ENCODE peak calls at places on chromosomes 4 and X, in five cellular contexts. R is Panc1, I is foreskin keratinocyte, P is AG04450, E is HepG2. N is an unnamed sample.
A peak's percentile ranks its signal among the peaks of the same experiment; 100 is the strongest.

GRCh38 chr4:4462970-4463369 is 76.1 kb downstream of the NSG1 start:
- DNase-seq in I (no peak), R (no peak), P (no peak), E (peak; percentile 80), N (no peak)

GRCh38 chr4:121900132-121900983 is 30.1 kb upstream of the BBS7 start:
- DNase-seq in P (peak; percentile 36), R (peak; percentile 24), I (peak; percentile 11), E (peak; percentile 45), N (peak; percentile 5)

GRCh38 chr4:2284934-2285664 is 23.2 kb upstream of the MXD4 start:
- DNase-seq in P (peak; percentile 16), I (no peak), R (no peak), E (no peak), N (peak; percentile 3)

GRCh38 chr4:165783626-165784025 is 89.4 kb upstream of the TLL1 start:
- DNase-seq in I (no peak), R (no peak), E (no peak), P (no peak), N (no peak)

GRCh38 chr4:41324861-41325260 is 68.1 kb downstream of the UCHL1 start:
- DNase-seq in I (no peak), R (no peak), P (no peak), E (no peak), N (no peak)

GRCh38 chrX:137354851-137355250 is 211.1 kb upstream of the ZIC3 start:
- DNase-seq in I (no peak), E (no peak), P (no peak), R (no peak), N (no peak)

GRCh38 chrX:110310896-110311295 is 7.0 kb downstream of the AMMECR1 start:
- DNase-seq in P (no peak), I (no peak), R (no peak), E (no peak), N (no peak)

GRCh38 chr4:101050088-101050835 is 297.1 kb downstream of the PPP3CA start:
- DNase-seq in E (no peak), R (no peak), I (no peak), P (no peak), N (no peak)

GRCh38 chrX:153974003-153974725 is 1.6 kb downstream of the TMEM187 start:
- DNase-seq in P (no peak), R (no peak), I (no peak), E (no peak), N (no peak)

GRCh38 chr4:136864580-136865185 is 667.6 kb downstream of the PCDH18 start:
- DNase-seq in R (peak; percentile 51), P (peak; percentile 58), I (peak; percentile 23), E (peak; percentile 32), N (peak; percentile 2)

GRCh38 chr4:86544313-86544966 is 49.7 kb upstream of the PTPN13 start:
- DNase-seq in E (no peak), R (no peak), I (no peak), P (no peak), N (no peak)

GRCh38 chr4:147770831-147771230 is 38.9 kb downstream of the ARHGAP10 start:
- DNase-seq in E (no peak), I (no peak), R (no peak), P (no peak), N (no peak)

GRCh38 chr4:57064811-57065711 is 45.1 kb downstream of the IGFBP7 start:
- DNase-seq in E (no peak), R (no peak), P (peak; percentile 84), I (no peak), N (no peak)

GRCh38 chrX:46279925-46280313 is 265.3 kb downstream of the ZNF674 start:
- DNase-seq in I (peak; percentile 40), R (no peak), E (no peak), P (no peak), N (peak; percentile 27)

GRCh38 chr4:88697588-88698329 is at the start of gene NAP1L5:
- DNase-seq in R (peak; percentile 20), E (no peak), I (no peak), P (no peak), N (no peak)

GRCh38 chrX:43840265-43840664 is 42.0 kb downstream of the MAOB start:
- DNase-seq in I (no peak), R (no peak), P (no peak), E (no peak), N (no peak)

GRCh38 chr4:151620066-151620465 is 140.7 kb downstream of the GATB start:
- DNase-seq in R (no peak), E (no peak), I (no peak), P (no peak), N (no peak)

GRCh38 chr4:186981161-186981560 is 257.5 kb upstream of the FAT1 start:
- DNase-seq in R (no peak), E (no peak), I (no peak), P (no peak), N (no peak)

GRCh38 chr4:55297346-55297745 is 48.7 kb upstream of the SRD5A3 start:
- DNase-seq in E (peak; percentile 20), P (no peak), R (no peak), I (no peak), N (peak; percentile 79)

GRCh38 chr4:101678180-101678579 is 112.3 kb upstream of the BANK1 start:
- DNase-seq in R (no peak), E (no peak), I (no peak), P (no peak), N (no peak)

GRCh38 chr4:17911608-17912007 is 100.8 kb downstream of the NCAPG start:
- DNase-seq in E (no peak), P (no peak), R (no peak), I (no peak), N (no peak)

GRCh38 chr4:165383757-165384156 is 4.9 kb downstream of the CPE start:
- DNase-seq in I (peak; percentile 72), E (no peak), R (no peak), P (no peak), N (peak; percentile 59)

GRCh38 chrX:19747672-19748610 is 139.5 kb downstream of the SH3KBP1 start:
- DNase-seq in I (no peak), E (no peak), R (no peak), P (no peak), N (no peak)

GRCh38 chr4:1459081-1459480 is 52.8 kb upstream of the NKX1-1 start:
- DNase-seq in I (no peak), P (no peak), R (no peak), E (no peak), N (no peak)

GRCh38 chrX:40172169-40172979 is 74.6 kb upstream of the BCOR start:
- DNase-seq in I (no peak), P (no peak), R (no peak), E (no peak), N (no peak)

GRCh38 chrX:147180886-147181285 is 366.3 kb upstream of the CXorf51A start:
- DNase-seq in R (no peak), E (peak; percentile 23), P (no peak), I (no peak), N (no peak)

GRCh38 chr4:113077611-113078010 is 28.2 kb downstream of the ANK2 start:
- DNase-seq in I (no peak), P (no peak), R (no peak), E (no peak), N (no peak)

GRCh38 chrX:135463937-135464336 is 42.2 kb downstream of the SMIM10L2A start:
- DNase-seq in P (no peak), R (no peak), I (no peak), E (peak; percentile 0), N (no peak)

GRCh38 chrX:97027384-97027922 is 143.7 kb downstream of the RPA4 start:
- DNase-seq in E (peak; percentile 0), P (no peak), R (no peak), I (no peak), N (no peak)

GRCh38 chrX:24479924-24480722 is 15.0 kb downstream of the PDK3 start:
- DNase-seq in P (no peak), I (no peak), R (no peak), E (no peak), N (no peak)

GRCh38 chr4:6917445-6918241 is 8.0 kb downstream of the TBC1D14 start:
- DNase-seq in P (no peak), I (no peak), E (peak; percentile 95), R (no peak), N (no peak)
- H3K27ac ChIP-seq in P (no peak overlapping the region), I (no peak overlapping the region), E (peak overlapping the region; percentile 75), R (peak overlapping the region; percentile 89), N (peak overlapping the region; percentile 4)

GRCh38 chr4:25031077-25031606 is 396 bp upstream of the LGI2 start:
- DNase-seq in E (no peak), R (no peak), I (no peak), P (no peak), N (no peak)
- H3K27ac ChIP-seq in E (no peak overlapping the region), R (no peak overlapping the region), I (no peak overlapping the region), P (no peak overlapping the region), N (no peak overlapping the region)

DNA sequence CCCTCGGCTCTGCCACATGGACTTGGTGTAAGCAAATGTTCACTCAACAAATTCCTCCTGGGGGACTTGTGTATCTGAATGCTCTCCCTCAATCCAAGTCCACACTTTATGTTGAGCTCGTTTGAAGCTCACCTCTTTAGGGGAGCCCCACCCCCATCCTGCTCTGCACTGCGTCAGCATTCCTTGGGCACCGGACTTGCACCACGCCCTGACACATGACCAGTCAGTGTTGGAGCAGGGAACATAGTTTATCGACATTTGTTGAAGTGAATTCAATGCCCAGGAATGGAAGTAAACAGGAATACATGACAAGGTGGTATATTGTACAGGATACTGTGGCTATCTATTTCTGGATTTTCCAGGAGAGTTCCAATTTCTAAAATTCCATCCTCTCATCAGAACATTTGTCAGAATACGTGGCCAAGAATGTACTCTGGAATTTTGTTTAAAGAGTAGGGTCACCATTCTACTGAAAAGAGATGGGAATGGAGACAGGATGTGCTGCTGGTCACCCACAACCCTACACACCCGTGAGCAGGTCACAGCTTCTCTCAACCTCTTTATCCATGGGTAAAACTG is 59.9 kb upstream of the LNX1 start:
- DNase-seq in R (no peak), E (no peak), P (no peak), I (peak; percentile 21), N (no peak)
- H3K27ac ChIP-seq in R (no peak overlapping the region), E (no peak overlapping the region), P (no peak overlapping the region), I (peak overlapping the region; percentile 48), N (peak overlapping the region; percentile 3)

GRCh38 chr4:118769152-118769551 is 66.8 kb downstream of the SEC24D start:
- DNase-seq in E (no peak), P (no peak), I (no peak), R (no peak), N (no peak)
- H3K27ac ChIP-seq in E (no peak overlapping the region), P (no peak overlapping the region), I (no peak overlapping the region), R (no peak overlapping the region), N (no peak overlapping the region)

GRCh38 chrX:15983034-15983433 is 128.4 kb upstream of the AP1S2 start:
- DNase-seq in I (no peak), P (no peak), E (no peak), R (no peak), N (no peak)

GRCh38 chrX:15971696-15972095 is 117.1 kb upstream of the AP1S2 start:
- DNase-seq in I (no peak), E (no peak), R (no peak), P (no peak), N (no peak)

GRCh38 chrX:15973941-15974340 is 119.3 kb upstream of the AP1S2 start:
- DNase-seq in P (no peak), I (no peak), R (no peak), E (no peak), N (no peak)

GRCh38 chrX:15973299-15973698 is 118.7 kb upstream of the AP1S2 start:
- DNase-seq in P (no peak), I (no peak), R (peak; percentile 28), E (peak; percentile 16), N (no peak)

DNA sequence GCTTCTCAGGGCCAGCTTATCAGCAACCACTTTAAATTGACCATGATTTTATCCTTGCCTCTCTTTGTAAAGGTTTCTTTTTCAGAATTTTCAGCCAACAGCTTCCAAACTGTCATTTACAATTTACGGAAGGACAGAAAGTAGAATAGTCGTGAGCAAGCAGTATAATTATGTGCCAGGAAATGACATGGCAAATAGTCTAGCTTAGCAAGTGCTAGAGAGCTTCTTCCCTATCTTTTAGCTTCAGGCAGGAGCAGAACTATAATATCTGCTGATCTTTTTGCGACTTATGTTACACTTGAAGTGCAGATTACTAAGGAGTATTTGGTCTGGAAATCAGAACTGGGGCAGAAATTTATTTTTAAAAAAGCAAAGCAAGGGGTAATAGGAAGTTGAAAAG is 123.0 kb upstream of the AP1S2 start:
- DNase-seq in P (no peak), R (no peak), E (no peak), I (no peak), N (no peak)
- H3K27ac ChIP-seq in P (no peak overlapping the region), R (no peak overlapping the region), E (no peak overlapping the region), I (no peak overlapping the region), N (no peak overlapping the region)

N was measured in epithelial cell of prostate.